ENCODE peak calls at places on chromosome 12, in five cellular contexts. One of them, this sample, is unnamed.

GRCh38 chr12:56080556-56081138 is 682 bp downstream of the ERBB3 start:
- DNase-seq in psoas muscle: no peak
- DNase-seq in fibroblast of lung: no peak
- DNase-seq in pancreas: peak
- DNase-seq in PC-3: peak
- DNase-seq in this sample: peak

GRCh38 chr12:43836455-43836989 is 641 bp downstream of the TMEM117 start:
- DNase-seq in pancreas: peak
- DNase-seq in fibroblast of lung: peak
- DNase-seq in PC-3: peak
- DNase-seq in psoas muscle: no peak
- DNase-seq in this sample: peak

GRCh38 chr12:92452763-92453162 is 250.0 kb upstream of the PLEKHG7 start:
- DNase-seq in pancreas: no peak
- DNase-seq in PC-3: no peak
- DNase-seq in fibroblast of lung: no peak
- DNase-seq in psoas muscle: no peak
- DNase-seq in this sample: no peak

GRCh38 chr12:122921917-122922316 is 26.0 kb upstream of the VPS37B start:
- DNase-seq in psoas muscle: no peak
- DNase-seq in pancreas: no peak
- DNase-seq in fibroblast of lung: no peak
- DNase-seq in PC-3: no peak
- DNase-seq in this sample: no peak

GRCh38 chr12:12524128-12524527 is 38.5 kb downstream of the DUSP16 start:
- DNase-seq in fibroblast of lung: no peak
- DNase-seq in psoas muscle: no peak
- DNase-seq in pancreas: no peak
- DNase-seq in PC-3: no peak
- DNase-seq in this sample: no peak

GRCh38 chr12:92408072-92408900 is 262.6 kb upstream of the BTG1 start:
- DNase-seq in fibroblast of lung: no peak
- DNase-seq in pancreas: no peak
- DNase-seq in psoas muscle: no peak
- DNase-seq in PC-3: peak
- DNase-seq in this sample: peak

GRCh38 chr12:65821336-65821735 is 2.9 kb upstream of the HMGA2 start:
- DNase-seq in PC-3: peak
- DNase-seq in fibroblast of lung: peak
- DNase-seq in psoas muscle: no peak
- DNase-seq in pancreas: no peak
- DNase-seq in this sample: no peak

GRCh38 chr12:106631150-106631549 is 48.3 kb downstream of the RFX4 start:
- DNase-seq in psoas muscle: no peak
- DNase-seq in PC-3: no peak
- DNase-seq in pancreas: no peak
- DNase-seq in fibroblast of lung: no peak
- DNase-seq in this sample: no peak

GRCh38 chr12:77232045-77232444 is 166.7 kb upstream of the E2F7 start:
- DNase-seq in fibroblast of lung: peak
- DNase-seq in psoas muscle: no peak
- DNase-seq in pancreas: no peak
- DNase-seq in PC-3: no peak
- DNase-seq in this sample: no peak

GRCh38 chr12:19885987-19886804 is 446.9 kb downstream of the AEBP2 start:
- DNase-seq in pancreas: no peak
- DNase-seq in fibroblast of lung: no peak
- DNase-seq in psoas muscle: no peak
- DNase-seq in PC-3: no peak
- DNase-seq in this sample: peak

GRCh38 chr12:1691123-1692007 is 495 bp downstream of the ADIPOR2 start:
- DNase-seq in PC-3: peak
- DNase-seq in pancreas: peak
- DNase-seq in fibroblast of lung: peak
- DNase-seq in psoas muscle: no peak
- DNase-seq in this sample: peak

DNA sequence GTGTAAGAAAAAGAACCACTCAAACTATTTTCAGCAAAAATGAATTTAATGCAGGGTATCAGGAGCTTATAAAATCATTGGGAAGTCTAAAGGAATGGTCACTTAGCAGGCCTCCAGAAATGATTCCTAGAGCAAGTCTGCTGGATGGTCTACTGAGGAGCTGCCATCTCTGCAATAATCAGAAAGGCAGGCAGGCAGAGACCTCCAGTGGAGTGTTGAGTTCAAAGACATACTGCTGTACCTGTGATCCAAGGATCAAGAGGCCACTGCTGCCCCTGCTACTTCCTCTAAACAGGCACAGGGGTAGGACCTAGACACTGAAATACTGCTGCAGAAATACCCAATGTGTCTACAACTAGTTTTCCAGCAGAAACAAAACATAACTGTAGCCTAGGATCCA is 14.5 kb upstream of the KICS2 start:
- DNase-seq in fibroblast of lung: peak
- DNase-seq in pancreas: no peak
- DNase-seq in psoas muscle: no peak
- DNase-seq in PC-3: peak
- DNase-seq in this sample: no peak
- TF ChIP-seq CTCF in fibroblast of lung: peak
- TF ChIP-seq CTCF in pancreas: no peak
- TF ChIP-seq CTCF in psoas muscle: no peak
- TF ChIP-seq CTCF in PC-3: no peak
- TF ChIP-seq CTCF in this sample: no peak

GRCh38 chr12:53097564-53098353 is at the start of gene IGFBP6:
- DNase-seq in PC-3: peak
- DNase-seq in pancreas: peak
- DNase-seq in fibroblast of lung: peak
- DNase-seq in psoas muscle: peak
- DNase-seq in this sample: peak

GRCh38 chr12:53098354-53098981 is 1.0 kb downstream of the IGFBP6 start:
- DNase-seq in PC-3: peak
- DNase-seq in pancreas: no peak
- DNase-seq in psoas muscle: peak
- DNase-seq in fibroblast of lung: peak
- DNase-seq in this sample: no peak

GRCh38 chr12:53097207-53097563 is 282 bp upstream of the IGFBP6 start:
- DNase-seq in PC-3: no peak
- DNase-seq in psoas muscle: no peak
- DNase-seq in pancreas: no peak
- DNase-seq in fibroblast of lung: peak
- DNase-seq in this sample: no peak

GRCh38 chr12:53100466-53101151 is 2.7 kb upstream of the SOAT2 start:
- DNase-seq in psoas muscle: no peak
- DNase-seq in pancreas: no peak
- DNase-seq in PC-3: peak
- DNase-seq in fibroblast of lung: no peak
- DNase-seq in this sample: no peak

DNA sequence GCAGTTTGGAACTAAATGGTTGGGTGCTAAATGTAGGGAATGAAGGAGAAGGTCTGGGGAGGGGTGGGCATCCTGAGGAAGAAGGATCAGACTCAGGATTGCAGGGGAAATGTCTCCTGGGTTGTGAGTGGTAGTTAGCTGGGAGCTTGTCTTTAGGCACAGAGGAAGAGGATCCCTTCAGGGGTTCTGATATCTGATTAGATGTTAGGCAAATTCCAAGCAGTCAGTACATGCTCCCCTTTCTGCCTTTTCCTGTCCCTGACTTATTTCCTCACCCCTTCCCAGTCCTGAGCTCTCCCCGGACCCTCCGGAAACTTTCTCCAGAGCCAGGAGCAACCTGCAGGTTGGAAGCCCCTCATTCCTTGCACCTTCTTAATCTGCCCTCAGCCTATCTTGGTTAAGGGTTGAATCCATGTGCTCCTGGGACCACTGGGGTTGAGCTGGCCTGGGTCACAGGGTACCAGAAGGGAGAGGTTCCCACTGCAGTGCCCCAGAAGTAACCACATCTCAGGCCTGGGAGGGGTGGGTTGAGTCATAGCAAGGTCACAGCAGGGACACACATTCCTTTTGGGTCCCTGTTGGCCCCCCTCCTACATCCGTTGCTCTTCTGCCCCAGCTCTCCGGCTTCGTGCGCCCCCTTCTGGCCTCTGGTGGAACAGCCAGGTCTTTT is 1.6 kb downstream of the IGFBP6 start:
- DNase-seq in PC-3: peak
- DNase-seq in fibroblast of lung: peak
- DNase-seq in pancreas: peak
- DNase-seq in psoas muscle: peak
- DNase-seq in this sample: peak
- H3K4me3 ChIP-seq in PC-3: peak
- H3K4me3 ChIP-seq in fibroblast of lung: peak
- H3K4me3 ChIP-seq in pancreas: no peak
- H3K4me3 ChIP-seq in psoas muscle: peak
- H3K4me3 ChIP-seq in this sample: no peak

DNA sequence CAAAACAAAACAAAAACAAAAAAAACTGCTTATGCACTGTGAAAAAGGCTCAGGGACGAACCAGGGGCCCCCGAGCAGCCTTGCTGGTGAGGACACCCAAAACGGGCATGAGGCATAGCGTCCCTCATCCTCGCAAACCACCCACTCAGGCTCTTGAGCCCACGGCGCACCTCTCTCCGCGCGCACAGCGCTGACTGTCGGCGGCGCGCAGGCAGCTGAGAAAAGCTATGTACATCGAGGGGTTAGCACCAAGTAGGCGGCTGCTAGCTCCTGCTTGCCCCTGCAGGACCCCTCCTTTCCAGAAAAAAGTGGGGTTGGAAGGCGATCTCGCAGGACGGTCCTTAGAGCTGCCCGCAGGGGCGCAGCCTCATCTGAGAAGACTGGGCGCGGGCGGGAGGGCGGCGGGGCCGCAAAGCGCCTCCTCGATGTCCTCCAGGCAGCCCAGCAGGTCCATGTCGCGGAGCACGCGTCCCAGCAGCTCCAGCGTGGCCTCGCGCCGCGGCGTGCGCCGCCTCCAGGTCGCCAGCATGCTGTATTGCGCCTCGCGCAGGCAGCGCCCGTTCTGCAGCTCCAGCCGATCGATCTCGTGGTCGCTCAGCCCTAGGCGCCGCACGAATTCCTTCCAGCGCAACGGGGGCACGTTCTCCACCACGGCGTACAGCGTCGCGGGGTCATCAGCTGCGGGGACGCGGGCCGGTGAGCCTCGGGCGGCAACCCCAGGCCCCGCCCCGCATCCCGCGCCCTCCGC is 12.8 kb downstream of the TNFRSF1A start:
- DNase-seq in psoas muscle: no peak
- DNase-seq in fibroblast of lung: no peak
- DNase-seq in PC-3: no peak
- DNase-seq in pancreas: no peak
- DNase-seq in this sample: no peak
- TF ChIP-seq CTCF in psoas muscle: no peak
- TF ChIP-seq CTCF in fibroblast of lung: no peak
- TF ChIP-seq CTCF in PC-3: no peak
- TF ChIP-seq CTCF in pancreas: no peak
- TF ChIP-seq CTCF in this sample: no peak

GRCh38 chr12:125186471-125187147 is 121.4 kb downstream of the AACS start:
- DNase-seq in fibroblast of lung: no peak
- DNase-seq in PC-3: no peak
- DNase-seq in psoas muscle: no peak
- DNase-seq in pancreas: no peak
- DNase-seq in this sample: peak
- H3K4me3 ChIP-seq in fibroblast of lung: no peak
- H3K4me3 ChIP-seq in PC-3: peak
- H3K4me3 ChIP-seq in psoas muscle: peak
- H3K4me3 ChIP-seq in pancreas: no peak
- H3K4me3 ChIP-seq in this sample: no peak

GRCh38 chr12:24948816-24949722 is at the start of gene BCAT1:
- DNase-seq in pancreas: peak
- DNase-seq in PC-3: no peak
- DNase-seq in psoas muscle: peak
- DNase-seq in fibroblast of lung: peak
- DNase-seq in this sample: peak
- TF ChIP-seq CTCF in pancreas: no peak
- TF ChIP-seq CTCF in PC-3: no peak
- TF ChIP-seq CTCF in psoas muscle: no peak
- TF ChIP-seq CTCF in fibroblast of lung: peak
- TF ChIP-seq CTCF in this sample: no peak

DNA sequence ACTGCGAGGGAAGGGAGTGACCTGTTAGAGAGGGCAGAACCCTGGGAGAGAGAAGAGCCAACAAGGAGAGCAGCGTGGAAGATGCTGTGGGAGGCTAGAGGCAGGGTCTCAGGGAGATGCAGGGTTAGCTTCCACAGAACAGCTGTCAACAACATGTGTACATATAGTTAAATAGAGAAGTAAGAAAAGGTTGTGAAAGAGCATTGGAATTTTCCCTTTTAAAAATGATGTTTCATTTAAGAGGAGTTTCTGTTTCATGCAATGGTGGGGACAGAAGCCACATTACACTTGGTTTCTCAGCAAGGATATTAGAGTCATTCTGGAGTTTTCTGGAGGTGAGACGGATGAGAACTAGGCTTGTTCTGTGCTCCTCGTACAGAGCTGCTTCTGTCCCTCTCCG is 23.8 kb upstream of the TBC1D30 start:
- DNase-seq in fibroblast of lung: no peak
- DNase-seq in psoas muscle: no peak
- DNase-seq in pancreas: no peak
- DNase-seq in PC-3: no peak
- DNase-seq in this sample: no peak
- H3K4me3 ChIP-seq in fibroblast of lung: no peak
- H3K4me3 ChIP-seq in psoas muscle: no peak
- H3K4me3 ChIP-seq in pancreas: no peak
- H3K4me3 ChIP-seq in PC-3: no peak
- H3K4me3 ChIP-seq in this sample: no peak

GRCh38 chr12:71442567-71442931 is 3.0 kb downstream of the LGR5 start:
- DNase-seq in PC-3: no peak
- DNase-seq in psoas muscle: no peak
- DNase-seq in fibroblast of lung: no peak
- DNase-seq in pancreas: no peak
- DNase-seq in this sample: no peak

GRCh38 chr12:71440393-71441349 is 1.1 kb downstream of the LGR5 start:
- DNase-seq in psoas muscle: no peak
- DNase-seq in fibroblast of lung: peak
- DNase-seq in PC-3: no peak
- DNase-seq in pancreas: peak
- DNase-seq in this sample: peak

GRCh38 chr12:71439613-71440392 is at the start of gene LGR5:
- DNase-seq in psoas muscle: peak
- DNase-seq in fibroblast of lung: peak
- DNase-seq in PC-3: peak
- DNase-seq in pancreas: peak
- DNase-seq in this sample: peak

GRCh38 chr12:71441350-71441748 is 1.8 kb downstream of the LGR5 start:
- DNase-seq in PC-3: no peak
- DNase-seq in psoas muscle: no peak
- DNase-seq in pancreas: no peak
- DNase-seq in fibroblast of lung: no peak
- DNase-seq in this sample: no peak

GRCh38 chr12:71441836-71442566 is 2.4 kb downstream of the LGR5 start:
- DNase-seq in psoas muscle: no peak
- DNase-seq in pancreas: no peak
- DNase-seq in fibroblast of lung: no peak
- DNase-seq in PC-3: no peak
- DNase-seq in this sample: no peak
- TF ChIP-seq CTCF in psoas muscle: no peak
- TF ChIP-seq CTCF in pancreas: no peak
- TF ChIP-seq CTCF in fibroblast of lung: no peak
- TF ChIP-seq CTCF in PC-3: no peak
- TF ChIP-seq CTCF in this sample: no peak

DNA sequence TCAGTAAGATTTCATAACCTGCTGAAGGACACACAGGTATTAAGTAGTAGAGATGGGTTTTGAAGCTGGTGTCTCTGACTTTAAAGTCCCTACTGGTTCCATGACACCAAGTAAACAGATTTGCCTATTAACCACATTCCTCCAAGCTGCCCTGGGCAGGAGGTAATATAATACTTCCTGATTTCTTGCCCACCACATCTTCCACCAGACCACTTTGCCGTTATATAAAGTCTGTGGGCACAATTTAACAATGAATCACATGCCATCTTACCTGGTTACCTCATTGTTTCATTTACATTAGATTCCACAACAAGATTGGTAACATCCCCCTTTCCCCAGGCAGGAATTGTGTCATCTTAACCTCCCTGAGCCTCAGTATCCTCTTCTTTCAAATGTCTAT is 910 bp upstream of the LRRC23 start:
- DNase-seq in psoas muscle: no peak
- DNase-seq in fibroblast of lung: no peak
- DNase-seq in PC-3: peak
- DNase-seq in pancreas: no peak
- DNase-seq in this sample: no peak
- H3K4me3 ChIP-seq in psoas muscle: peak
- H3K4me3 ChIP-seq in fibroblast of lung: no peak
- H3K4me3 ChIP-seq in PC-3: peak
- H3K4me3 ChIP-seq in pancreas: no peak
- H3K4me3 ChIP-seq in this sample: no peak

This sample was measured in mucosa of descending colon.